ENCODE peak calls at places on chromosomes 7 and 10, in seven cellular contexts. One of them, this sample, is unnamed.

GRCh38 chr7:140691368-140692045 is 5.0 kb upstream of the NDUFB2 start:
- DNase-seq in H1: no peak
- DNase-seq in neuronal stem cell: no peak
- DNase-seq in IMR-90: no peak
- DNase-seq in H9: peak; percentile 57
- DNase-seq in mesendoderm: peak; percentile 51
- DNase-seq in mesenchymal stem cell: no peak
- DNase-seq in this sample: no peak

GRCh38 chr10:61744469-61744868 is 81.7 kb downstream of the CABCOCO1 start:
- DNase-seq in H1: no peak
- DNase-seq in neuronal stem cell: no peak
- DNase-seq in IMR-90: no peak
- DNase-seq in H9: no peak
- DNase-seq in mesendoderm: peak; percentile 55
- DNase-seq in mesenchymal stem cell: no peak
- DNase-seq in this sample: no peak

GRCh38 chr7:117124585-117125220 is 171.4 kb downstream of the ST7 start:
- DNase-seq in H1: no peak
- DNase-seq in neuronal stem cell: no peak
- DNase-seq in IMR-90: peak; percentile 97
- DNase-seq in H9: no peak
- DNase-seq in mesendoderm: no peak
- DNase-seq in mesenchymal stem cell: peak; percentile 98
- DNase-seq in this sample: peak; percentile 79

GRCh38 chr10:43217563-43218205 is 49.2 kb downstream of the RASGEF1A start:
- DNase-seq in H1: no peak
- DNase-seq in neuronal stem cell: no peak
- DNase-seq in IMR-90: no peak
- DNase-seq in H9: no peak
- DNase-seq in mesendoderm: no peak
- DNase-seq in mesenchymal stem cell: no peak
- DNase-seq in this sample: peak; percentile 33

GRCh38 chr7:47514818-47515217 is 67.1 kb downstream of the TNS3 start:
- DNase-seq in H1: no peak
- DNase-seq in neuronal stem cell: no peak
- DNase-seq in IMR-90: peak; percentile 44
- DNase-seq in H9: no peak
- DNase-seq in mesendoderm: no peak
- DNase-seq in mesenchymal stem cell: peak; percentile 81
- DNase-seq in this sample: no peak

GRCh38 chr7:110786576-110786975 is 304.4 kb upstream of the LRRN3 start:
- DNase-seq in H1: no peak
- DNase-seq in neuronal stem cell: no peak
- DNase-seq in IMR-90: no peak
- DNase-seq in H9: no peak
- DNase-seq in mesendoderm: no peak
- DNase-seq in mesenchymal stem cell: no peak
- DNase-seq in this sample: no peak

GRCh38 chr10:5440206-5440605 is 27.8 kb downstream of the NET1 start:
- DNase-seq in H1: no peak
- DNase-seq in neuronal stem cell: no peak
- DNase-seq in IMR-90: no peak
- DNase-seq in H9: no peak
- DNase-seq in mesendoderm: no peak
- DNase-seq in mesenchymal stem cell: peak; percentile 80
- DNase-seq in this sample: no peak

GRCh38 chr10:103445767-103446567 is 6.2 kb downstream of the CALHM2 start:
- DNase-seq in H1: no peak
- DNase-seq in neuronal stem cell: no peak
- DNase-seq in IMR-90: peak; percentile 52
- DNase-seq in H9: no peak
- DNase-seq in mesendoderm: no peak
- DNase-seq in mesenchymal stem cell: peak; percentile 83
- DNase-seq in this sample: no peak

GRCh38 chr10:3399756-3400155 is 227.2 kb upstream of the PITRM1 start:
- DNase-seq in H1: no peak
- DNase-seq in neuronal stem cell: no peak
- DNase-seq in IMR-90: peak; percentile 10
- DNase-seq in H9: no peak
- DNase-seq in mesendoderm: peak; percentile 67
- DNase-seq in mesenchymal stem cell: peak; percentile 49
- DNase-seq in this sample: peak; percentile 75

GRCh38 chr10:78545756-78546155 is 512.1 kb downstream of the RPS24 start:
- DNase-seq in H1: no peak
- DNase-seq in neuronal stem cell: no peak
- DNase-seq in IMR-90: no peak
- DNase-seq in H9: no peak
- DNase-seq in mesendoderm: peak; percentile 55
- DNase-seq in mesenchymal stem cell: no peak
- DNase-seq in this sample: no peak

GRCh38 chr10:95475827-95476481 is 85.2 kb downstream of the SORBS1 start:
- DNase-seq in H1: no peak
- DNase-seq in neuronal stem cell: no peak
- DNase-seq in IMR-90: no peak
- DNase-seq in H9: no peak
- DNase-seq in mesendoderm: no peak
- DNase-seq in mesenchymal stem cell: no peak
- DNase-seq in this sample: no peak

GRCh38 chr10:96587255-96588059 is 645 bp upstream of the TM9SF3 start:
- DNase-seq in H1: no peak
- DNase-seq in neuronal stem cell: no peak
- DNase-seq in IMR-90: peak; percentile 83
- DNase-seq in H9: no peak
- DNase-seq in mesendoderm: peak; percentile 87
- DNase-seq in mesenchymal stem cell: peak; percentile 85
- DNase-seq in this sample: peak; percentile 82

GRCh38 chr7:30912986-30913671 is 1.5 kb downstream of the AQP1 start:
- DNase-seq in H1: no peak
- DNase-seq in neuronal stem cell: no peak
- DNase-seq in IMR-90: no peak
- DNase-seq in H9: no peak
- DNase-seq in mesendoderm: no peak
- DNase-seq in mesenchymal stem cell: no peak
- DNase-seq in this sample: no peak

GRCh38 chr7:2313450-2314208 is 612 bp downstream of the SNX8 start:
- DNase-seq in H1: no peak
- DNase-seq in neuronal stem cell: no peak
- DNase-seq in IMR-90: no peak
- DNase-seq in H9: no peak
- DNase-seq in mesendoderm: peak; percentile 13
- DNase-seq in mesenchymal stem cell: peak; percentile 34
- DNase-seq in this sample: peak; percentile 33

GRCh38 chr10:48306870-48307531 is 524 bp downstream of the MAPK8 start:
- DNase-seq in H1: no peak
- DNase-seq in neuronal stem cell: peak; percentile 45
- DNase-seq in IMR-90: peak; percentile 35
- DNase-seq in H9: no peak
- DNase-seq in mesendoderm: peak; percentile 67
- DNase-seq in mesenchymal stem cell: peak; percentile 66
- DNase-seq in this sample: peak; percentile 55

GRCh38 chr10:102612964-102613275 is 31.4 kb upstream of the TRIM8 start:
- DNase-seq in H1: no peak
- DNase-seq in neuronal stem cell: no peak
- DNase-seq in IMR-90: no peak
- DNase-seq in H9: no peak
- DNase-seq in mesendoderm: no peak
- DNase-seq in mesenchymal stem cell: no peak
- DNase-seq in this sample: no peak

GRCh38 chr7:152663101-152663740 is 12.7 kb downstream of the XRCC2 start:
- DNase-seq in H1: no peak
- DNase-seq in neuronal stem cell: no peak
- DNase-seq in IMR-90: no peak
- DNase-seq in H9: no peak
- DNase-seq in mesendoderm: peak; percentile 16
- DNase-seq in mesenchymal stem cell: no peak
- DNase-seq in this sample: peak; percentile 80

GRCh38 chr7:43791665-43792064 is 33.2 kb downstream of the BLVRA start:
- DNase-seq in H1: no peak
- DNase-seq in neuronal stem cell: no peak
- DNase-seq in IMR-90: peak; percentile 11
- DNase-seq in H9: no peak
- DNase-seq in mesendoderm: no peak
- DNase-seq in mesenchymal stem cell: no peak
- DNase-seq in this sample: no peak

GRCh38 chr10:47028466-47028865 is 117.2 kb downstream of the PTPN20 start:
- DNase-seq in H1: no peak
- DNase-seq in neuronal stem cell: no peak
- DNase-seq in IMR-90: no peak
- DNase-seq in H9: peak; percentile 19
- DNase-seq in mesendoderm: no peak
- DNase-seq in mesenchymal stem cell: no peak
- DNase-seq in this sample: no peak

GRCh38 chr10:47029181-47029971 is 118.1 kb downstream of the PTPN20 start:
- DNase-seq in H1: no peak
- DNase-seq in neuronal stem cell: no peak
- DNase-seq in IMR-90: no peak
- DNase-seq in H9: peak; percentile 14
- DNase-seq in mesendoderm: no peak
- DNase-seq in mesenchymal stem cell: no peak
- DNase-seq in this sample: no peak

GRCh38 chr10:47027108-47027811 is 116.0 kb downstream of the PTPN20 start:
- DNase-seq in H1: no peak
- DNase-seq in neuronal stem cell: no peak
- DNase-seq in IMR-90: no peak
- DNase-seq in H9: peak; percentile 15
- DNase-seq in mesendoderm: no peak
- DNase-seq in mesenchymal stem cell: no peak
- DNase-seq in this sample: no peak

GRCh38 chr10:47026301-47027107 is 115.3 kb downstream of the PTPN20 start:
- DNase-seq in H1: no peak
- DNase-seq in neuronal stem cell: no peak
- DNase-seq in IMR-90: no peak
- DNase-seq in H9: peak; percentile 25
- DNase-seq in mesendoderm: no peak
- DNase-seq in mesenchymal stem cell: no peak
- DNase-seq in this sample: no peak

GRCh38 chr10:47027812-47028260 is 116.6 kb downstream of the PTPN20 start:
- DNase-seq in H1: no peak
- DNase-seq in neuronal stem cell: no peak
- DNase-seq in IMR-90: no peak
- DNase-seq in H9: peak; percentile 15
- DNase-seq in mesendoderm: no peak
- DNase-seq in mesenchymal stem cell: no peak
- DNase-seq in this sample: no peak
- H2BK5ac ChIP-seq in H1: no peak overlapping the region
- H2BK5ac ChIP-seq in neuronal stem cell: no peak overlapping the region
- H2BK5ac ChIP-seq in IMR-90: no peak overlapping the region
- H2BK5ac ChIP-seq in H9: no peak overlapping the region
- H2BK5ac ChIP-seq in mesendoderm: no peak overlapping the region
- H2BK5ac ChIP-seq in mesenchymal stem cell: no peak overlapping the region
- H2BK5ac ChIP-seq in this sample: no peak overlapping the region

GRCh38 chr10:81546243-81546642 is 328.8 kb upstream of the NRG3 start:
- DNase-seq in H1: no peak
- DNase-seq in neuronal stem cell: no peak
- DNase-seq in IMR-90: no peak
- DNase-seq in H9: no peak
- DNase-seq in mesendoderm: no peak
- DNase-seq in mesenchymal stem cell: no peak
- DNase-seq in this sample: no peak

DNA sequence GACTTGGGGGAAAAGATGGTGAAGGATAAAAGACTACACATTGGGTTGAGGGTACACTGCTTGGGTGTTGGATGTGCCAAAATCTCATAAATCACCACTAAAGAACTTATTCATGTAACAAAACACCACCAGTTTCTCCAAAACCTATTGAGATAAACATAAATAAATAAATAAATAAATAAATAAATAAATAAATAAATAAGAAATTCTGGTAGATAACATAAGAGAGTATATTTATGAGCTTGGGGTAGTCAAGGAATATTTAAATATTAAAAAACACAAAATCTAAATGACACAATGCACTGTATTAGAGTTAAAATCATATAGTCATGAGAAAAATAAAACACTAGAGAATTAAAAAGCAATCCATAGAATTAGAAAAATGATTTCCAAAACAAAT is 333.5 kb upstream of the NRG3 start:
- DNase-seq in H1: no peak
- DNase-seq in neuronal stem cell: no peak
- DNase-seq in IMR-90: no peak
- DNase-seq in H9: no peak
- DNase-seq in mesendoderm: no peak
- DNase-seq in mesenchymal stem cell: no peak
- DNase-seq in this sample: no peak
- H3K27ac ChIP-seq in H1: no peak overlapping the region
- H3K27ac ChIP-seq in neuronal stem cell: no peak overlapping the region
- H3K27ac ChIP-seq in IMR-90: no peak overlapping the region
- H3K27ac ChIP-seq in H9: no peak overlapping the region
- H3K27ac ChIP-seq in mesendoderm: no peak overlapping the region
- H3K27ac ChIP-seq in mesenchymal stem cell: no peak overlapping the region
- H3K27ac ChIP-seq in this sample: no peak overlapping the region

GRCh38 chr10:28692050-28692449 is 14.7 kb downstream of the BAMBI start:
- DNase-seq in H1: no peak
- DNase-seq in neuronal stem cell: no peak
- DNase-seq in IMR-90: no peak
- DNase-seq in H9: no peak
- DNase-seq in mesendoderm: no peak
- DNase-seq in mesenchymal stem cell: no peak
- DNase-seq in this sample: no peak

GRCh38 chr10:28698075-28698474 is 20.8 kb downstream of the BAMBI start:
- DNase-seq in H1: no peak
- DNase-seq in neuronal stem cell: no peak
- DNase-seq in IMR-90: no peak
- DNase-seq in H9: no peak
- DNase-seq in mesendoderm: no peak
- DNase-seq in mesenchymal stem cell: no peak
- DNase-seq in this sample: no peak

GRCh38 chr10:28691187-28691694 is 13.9 kb downstream of the BAMBI start:
- DNase-seq in H1: no peak
- DNase-seq in neuronal stem cell: no peak
- DNase-seq in IMR-90: no peak
- DNase-seq in H9: no peak
- DNase-seq in mesendoderm: no peak
- DNase-seq in mesenchymal stem cell: no peak
- DNase-seq in this sample: no peak

GRCh38 chr10:28690545-28690944 is 13.2 kb downstream of the BAMBI start:
- DNase-seq in H1: no peak
- DNase-seq in neuronal stem cell: no peak
- DNase-seq in IMR-90: no peak
- DNase-seq in H9: no peak
- DNase-seq in mesendoderm: peak; percentile 68
- DNase-seq in mesenchymal stem cell: no peak
- DNase-seq in this sample: no peak

GRCh38 chr10:28694530-28694929 is 17.2 kb downstream of the BAMBI start:
- DNase-seq in H1: no peak
- DNase-seq in neuronal stem cell: no peak
- DNase-seq in IMR-90: no peak
- DNase-seq in H9: no peak
- DNase-seq in mesendoderm: no peak
- DNase-seq in mesenchymal stem cell: no peak
- DNase-seq in this sample: no peak
- H2AK5ac ChIP-seq in H1: no peak overlapping the region
- H2AK5ac ChIP-seq in neuronal stem cell: no peak overlapping the region
- H2AK5ac ChIP-seq in IMR-90: no peak overlapping the region
- H2AK5ac ChIP-seq in H9: no peak overlapping the region
- H2AK5ac ChIP-seq in mesendoderm: no peak overlapping the region
- H2AK5ac ChIP-seq in mesenchymal stem cell: no peak overlapping the region
- H2AK5ac ChIP-seq in this sample: no peak overlapping the region

GRCh38 chr10:117911684-117912083 is 135.1 kb downstream of the RAB11FIP2 start:
- DNase-seq in H1: no peak
- DNase-seq in neuronal stem cell: no peak
- DNase-seq in IMR-90: no peak
- DNase-seq in H9: no peak
- DNase-seq in mesendoderm: no peak
- DNase-seq in mesenchymal stem cell: no peak
- DNase-seq in this sample: no peak
- H2BK5ac ChIP-seq in H1: no peak overlapping the region
- H2BK5ac ChIP-seq in neuronal stem cell: no peak overlapping the region
- H2BK5ac ChIP-seq in IMR-90: no peak overlapping the region
- H2BK5ac ChIP-seq in H9: no peak overlapping the region
- H2BK5ac ChIP-seq in mesendoderm: no peak overlapping the region
- H2BK5ac ChIP-seq in mesenchymal stem cell: no peak overlapping the region
- H2BK5ac ChIP-seq in this sample: no peak overlapping the region